ENCODE peak calls at places on chromosomes 7 and 10, in four cellular contexts. K is GM13976; W is activated CD4-positive, CD25-positive, alpha-beta regulatory T cell treated with anti-CD3 and anti-CD28 coated beads, Interleukin-2, amount 50 U/mL, for 72 hours; S is mesothelial cell of epicardium. I is an unnamed sample.

GRCh38 chr10:51699145-51699474 is 285 bp downstream of the CSTF2T start:
- DNase-seq in K (no peak), W (no peak), S (no peak), I (no peak)

GRCh38 chr10:89347706-89348457 is 20.1 kb downstream of the IFIT3 start:
- DNase-seq in W (no peak), S (no peak), K (no peak), I (no peak)

GRCh38 chr7:5689716-5690115 is 91.7 kb downstream of the RNF216 start:
- DNase-seq in K (no peak), W (no peak), S (no peak), I (no peak)

GRCh38 chr7:57385668-57386067 is 64.3 kb upstream of the ZNF716 start:
- DNase-seq in W (no peak), K (no peak), S (no peak), I (no peak)

GRCh38 chr7:91379246-91379645 is 115.0 kb downstream of the FZD1 start:
- DNase-seq in S (no peak), W (no peak), K (no peak), I (no peak)

GRCh38 chr7:107387077-107387476 is 82.8 kb upstream of the GPR22 start:
- DNase-seq in S (no peak), K (no peak), W (no peak), I (peak)

GRCh38 chr7:142915315-142915714 is 18.2 kb downstream of the TRPV5 start:
- DNase-seq in W (no peak), K (no peak), S (no peak), I (no peak)

GRCh38 chr10:97689637-97690036 is 2.6 kb upstream of the AVPI1 start:
- DNase-seq in K (no peak), S (no peak), W (no peak), I (no peak)

GRCh38 chr10:103843854-103844567 is 11.4 kb downstream of the SH3PXD2A start:
- DNase-seq in K (no peak), W (no peak), S (no peak), I (no peak)

GRCh38 chr10:119871881-119872609 is 598 bp downstream of the MCMBP start:
- DNase-seq in S (peak), K (peak), W (peak), I (peak)

GRCh38 chr7:106021211-106022067 is 58.4 kb downstream of the CDHR3 start:
- DNase-seq in W (no peak), S (no peak), K (no peak), I (peak)

I was measured in H7.